ENCODE peak calls at places on chromosomes 11 and 22, in four cellular contexts. W is fibroblast of lung; Z is CD8-positive, alpha-beta T cell; O is body of pancreas. I is an unnamed sample.

GRCh38 chr11:12224537-12224893 is 114.1 kb downstream of the MICAL2 start:
- DNase-seq in W (peak; percentile 97), Z (peak; percentile 76), O (peak; percentile 55), I (peak; percentile 83)

GRCh38 chr11:6703247-6704063 is 20.3 kb upstream of the MRPL17 start:
- DNase-seq in W (peak; percentile 75), Z (no peak), O (peak; percentile 68), I (peak; percentile 54)

GRCh38 chr11:66071326-66071870 is 1.3 kb downstream of the PACS1 start:
- DNase-seq in W (no peak), Z (no peak), O (no peak), I (no peak)

GRCh38 chr11:65381721-65382035 is 768 bp downstream of the SLC25A45 start:
- DNase-seq in W (peak; percentile 58), Z (no peak), O (no peak), I (peak; percentile 68)

GRCh38 chr11:25317221-25317620 is 820.4 kb downstream of the LUZP2 start:
- DNase-seq in W (no peak), Z (no peak), O (no peak), I (no peak)

GRCh38 chr11:133649059-133649458 is 116.8 kb upstream of the OPCML start:
- DNase-seq in W (no peak), Z (no peak), O (no peak), I (no peak)

GRCh38 chr11:124310746-124311145 is 3.0 kb downstream of the OR8D1 start:
- DNase-seq in W (no peak), Z (no peak), O (no peak), I (no peak)

GRCh38 chr11:69799582-69799981 is 19.6 kb downstream of the FGF3 start:
- DNase-seq in W (peak; percentile 22), Z (no peak), O (no peak), I (peak; percentile 53)

GRCh38 chr11:79439893-79440450 is 858 bp downstream of the TENM4 start:
- DNase-seq in W (no peak), Z (no peak), O (peak; percentile 15), I (no peak)

GRCh38 chr11:35272391-35272821 is 133.4 kb downstream of the CD44 start:
- DNase-seq in W (no peak), Z (peak; percentile 4), O (no peak), I (no peak)

GRCh38 chr11:62976109-62976508 is 8.7 kb downstream of the SLC22A6 start:
- DNase-seq in W (no peak), Z (no peak), O (no peak), I (no peak)

GRCh38 chr11:72278911-72279310 is 34.9 kb upstream of the PHOX2A start:
- DNase-seq in W (peak; percentile 44), Z (no peak), O (no peak), I (no peak)

GRCh38 chr11:115207166-115207591 is 297.0 kb downstream of the CADM1 start:
- DNase-seq in W (no peak), Z (no peak), O (no peak), I (no peak)

GRCh38 chr22:46036558-46037408 is 59.8 kb upstream of the WNT7B start:
- DNase-seq in W (no peak), Z (no peak), O (peak; percentile 69), I (no peak)

GRCh38 chr22:23696326-23696851 is 5.6 kb downstream of the RGL4 start:
- DNase-seq in W (no peak), Z (peak; percentile 60), O (peak; percentile 39), I (peak; percentile 40)

GRCh38 chr11:27757953-27758352 is 57.7 kb upstream of the BDNF start:
- DNase-seq in W (peak; percentile 20), Z (no peak), O (no peak), I (peak; percentile 62)

GRCh38 chr11:107293677-107294344 is 163.8 kb downstream of the CWF19L2 start:
- DNase-seq in W (peak; percentile 5), Z (no peak), O (no peak), I (peak; percentile 5)

GRCh38 chr11:17543574-17544180 is 539 bp downstream of the USH1C start:
- DNase-seq in W (no peak), Z (no peak), O (no peak), I (no peak)

GRCh38 chr11:59559886-59560285 is 48.5 kb downstream of the OR4D9 start:
- DNase-seq in W (no peak), Z (no peak), O (no peak), I (no peak)
- H3K27ac ChIP-seq in W (no peak overlapping the region), Z (no peak overlapping the region), O (no peak overlapping the region), I (no peak overlapping the region)

GRCh38 chr11:92854162-92854561 is 115.3 kb upstream of the MTNR1B start:
- DNase-seq in W (no peak), Z (no peak), O (no peak), I (no peak)
- TF ChIP-seq CTCF in W (no peak), Z (no peak), O (no peak), I (no peak)

GRCh38 chr22:37113757-37114156 is 4.2 kb upstream of the TMPRSS6 start:
- DNase-seq in W (no peak), Z (no peak), O (no peak), I (no peak)

GRCh38 chr22:37115032-37115431 is 5.5 kb upstream of the TMPRSS6 start:
- DNase-seq in W (no peak), Z (no peak), O (no peak), I (no peak)

GRCh38 chr22:37109242-37109917 is at the start of gene TMPRSS6:
- DNase-seq in W (no peak), Z (no peak), O (peak; percentile 18), I (no peak)

GRCh38 chr22:37111156-37111717 is 1.7 kb upstream of the TMPRSS6 start:
- DNase-seq in W (no peak), Z (no peak), O (no peak), I (no peak)

DNA sequence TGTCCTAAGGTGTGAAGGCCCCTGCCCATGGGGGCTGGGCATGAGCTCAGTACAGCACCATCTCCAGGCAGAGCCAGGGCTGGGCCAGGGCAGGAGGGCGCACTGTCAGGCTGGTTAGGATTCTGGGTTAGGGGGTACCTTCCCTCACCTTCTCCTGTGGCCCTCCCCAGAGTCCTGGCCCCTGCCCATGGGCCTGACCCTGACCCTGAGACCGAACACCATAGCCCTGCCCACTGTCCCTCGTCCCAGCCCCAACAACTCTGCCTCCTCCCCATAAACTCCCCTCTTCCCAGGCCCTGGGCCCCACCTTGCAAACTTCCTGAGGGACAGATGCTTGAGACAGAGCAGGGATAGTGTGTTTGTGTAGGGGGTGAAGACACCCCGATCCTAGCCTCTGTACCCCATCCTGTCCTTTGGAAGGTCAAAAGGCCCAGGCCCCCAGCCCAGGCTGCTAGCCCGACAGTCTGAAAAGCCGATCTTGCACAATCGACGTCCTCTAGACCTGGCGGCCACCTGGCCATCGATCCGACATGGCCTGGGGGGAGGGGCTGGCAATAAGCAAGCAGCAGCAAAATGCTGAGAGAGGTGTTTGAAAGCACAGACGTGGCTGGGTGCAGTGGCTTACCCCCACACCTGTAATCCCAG is 2.7 kb upstream of the TMPRSS6 start:
- DNase-seq in W (no peak), Z (no peak), O (no peak), I (no peak)
- H3K27me3 ChIP-seq in W (peaks cover 11% of the 10 kb centered on the region), Z (no peaks in the 10 kb centered on the region), O (no peaks in the 10 kb centered on the region), I (peaks cover 3% of the 10 kb centered on the region)

GRCh38 chr11:94792453-94792852 is 24.3 kb downstream of the AMOTL1 start:
- DNase-seq in W (no peak), Z (no peak), O (no peak), I (no peak)
- H3K27ac ChIP-seq in W (peak overlapping the region; percentile 17), Z (no peak overlapping the region), O (peak overlapping the region; percentile 9), I (peak overlapping the region; percentile 99)

GRCh38 chr11:39365809-39366436 is 2093.5 kb downstream of the LRRC4C start:
- DNase-seq in W (peak; percentile 2), Z (no peak), O (no peak), I (no peak)
- TF ChIP-seq CTCF in W (no peak), Z (no peak), O (peak; percentile 22), I (no peak)

GRCh38 chr11:57222239-57222638 is 14.8 kb downstream of the APLNR start:
- DNase-seq in W (no peak), Z (no peak), O (no peak), I (no peak)

GRCh38 chr11:57223601-57224000 is 13.4 kb downstream of the APLNR start:
- DNase-seq in W (no peak), Z (no peak), O (no peak), I (no peak)

GRCh38 chr11:57228600-57228999 is 8.4 kb downstream of the APLNR start:
- DNase-seq in W (no peak), Z (no peak), O (no peak), I (no peak)

GRCh38 chr11:57224537-57224936 is 12.5 kb downstream of the APLNR start:
- DNase-seq in W (no peak), Z (no peak), O (no peak), I (peak; percentile 16)

DNA sequence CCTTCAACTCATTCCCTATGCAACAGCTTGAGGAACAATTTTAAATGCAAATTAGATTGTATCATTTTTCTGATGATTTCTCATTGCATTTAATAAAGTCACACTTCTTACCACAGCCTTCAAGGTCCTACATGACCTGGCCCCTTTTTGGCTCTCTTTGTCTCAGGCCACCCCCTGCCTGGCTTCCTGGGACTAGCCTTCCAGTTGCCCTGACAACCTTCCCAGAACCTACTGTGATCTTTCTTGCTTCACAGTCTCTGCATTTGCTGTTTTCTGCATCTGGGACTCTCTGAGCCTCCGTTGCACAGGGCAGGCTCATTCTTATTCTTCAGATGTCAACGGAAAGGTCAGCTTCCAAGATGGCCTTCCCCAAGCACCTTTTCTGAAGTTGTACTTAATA is 12.9 kb downstream of the APLNR start:
- DNase-seq in W (no peak), Z (no peak), O (no peak), I (no peak)
- H3K27me3 ChIP-seq in W (peaks cover 2% of the 10 kb centered on the region), Z (no peaks in the 10 kb centered on the region), O (no peaks in the 10 kb centered on the region), I (no peaks in the 10 kb centered on the region)

GRCh38 chr11:126113012-126113411 is 50.3 kb upstream of the CDON start:
- DNase-seq in W (no peak), Z (no peak), O (no peak), I (no peak)
- H3K27ac ChIP-seq in W (peak overlapping the region; percentile 10), Z (no peak overlapping the region), O (peak overlapping the region; percentile 91), I (no peak overlapping the region)

I was measured in brain microvascular endothelial cell.